ENCODE peak calls at places on chromosomes 4 and X, in ten cellular contexts. B is Peyer's patch, K is GM12891, N is lower leg skin, T is tibial nerve, V is suprapubic skin, R is NB4, I is A549, D is stomach, E is esophagus squamous epithelium. W is an unnamed sample.

GRCh38 chrX:14676431-14676830 is 147.1 kb downstream of the GLRA2 start:
- DNase-seq in D (no peak), I (no peak), R (no peak), N (no peak), T (no peak), K (no peak), B (no peak), E (no peak), V (no peak), W (no peak)

GRCh38 chr4:26819026-26819425 is 41.6 kb upstream of the STIM2 start:
- DNase-seq in T (no peak), I (no peak), N (no peak), R (no peak), V (no peak), E (no peak), B (no peak), D (no peak), K (no peak), W (no peak)

GRCh38 chrX:69128573-69128972 is 36.7 kb downstream of the PJA1 start:
- DNase-seq in K (no peak), I (no peak), T (no peak), V (no peak), D (peak), N (no peak), E (no peak), B (no peak), R (no peak), W (no peak)

GRCh38 chrX:81728622-81729021 is 526.7 kb downstream of the SH3BGRL start:
- DNase-seq in B (no peak), E (no peak), K (no peak), I (no peak), R (no peak), T (no peak), N (no peak), V (no peak), D (no peak), W (no peak)

GRCh38 chrX:129549124-129549523 is 9.1 kb downstream of the OCRL start:
- DNase-seq in D (no peak), E (no peak), I (no peak), K (no peak), R (no peak), V (no peak), B (no peak), T (no peak), N (no peak), W (no peak)

GRCh38 chr4:128393111-128393704 is 105.6 kb upstream of the PGRMC2 start:
- DNase-seq in N (no peak), V (no peak), T (no peak), B (no peak), D (no peak), R (no peak), K (no peak), E (no peak), I (no peak), W (no peak)

GRCh38 chr4:183348706-183349659 is 26.8 kb upstream of the CLDN24 start:
- DNase-seq in B (no peak), K (no peak), I (peak), V (no peak), D (no peak), R (peak), N (no peak), E (no peak), T (no peak), W (peak)

GRCh38 chr4:963276-964225 is 9.8 kb downstream of the DGKQ start:
- DNase-seq in B (no peak), D (no peak), E (no peak), V (no peak), N (no peak), R (no peak), I (no peak), K (no peak), T (no peak), W (no peak)

GRCh38 chrX:38206036-38206435 is 14.6 kb downstream of the SRPX start:
- DNase-seq in I (no peak), R (no peak), V (no peak), N (no peak), D (no peak), T (no peak), E (no peak), B (no peak), K (no peak), W (no peak)

GRCh38 chr4:124931050-124931449 is 218.5 kb upstream of the ANKRD50 start:
- DNase-seq in R (no peak), T (no peak), E (no peak), V (no peak), I (no peak), D (no peak), N (no peak), B (no peak), K (no peak), W (no peak)

GRCh38 chr4:167185465-167185864 is 48.8 kb downstream of the SPOCK3 start:
- DNase-seq in K (no peak), I (no peak), R (no peak), E (no peak), N (no peak), D (no peak), B (no peak), T (no peak), V (no peak), W (no peak)

GRCh38 chr4:87077834-87078585 is 142.4 kb downstream of the KLHL8 start:
- DNase-seq in V (no peak), T (no peak), R (no peak), D (no peak), I (no peak), N (no peak), B (no peak), K (no peak), E (no peak), W (no peak)

GRCh38 chr4:113013746-113014145 is 35.7 kb upstream of the ANK2 start:
- DNase-seq in D (no peak), T (no peak), E (no peak), V (no peak), K (no peak), N (no peak), B (no peak), R (no peak), I (no peak), W (no peak)

GRCh38 chr4:175671491-175671934 is 140.6 kb downstream of the GPM6A start:
- DNase-seq in V (no peak), E (no peak), T (no peak), B (no peak), R (no peak), K (no peak), I (peak), D (no peak), N (no peak), W (no peak)

GRCh38 chr4:13522282-13523104 is 21.8 kb downstream of the NKX3-2 start:
- DNase-seq in K (peak), R (no peak), E (no peak), I (no peak), D (no peak), N (no peak), T (no peak), V (no peak), B (no peak), W (no peak)

GRCh38 chr4:88802138-88802537 is 104.5 kb upstream of the NAP1L5 start:
- DNase-seq in E (no peak), D (no peak), I (no peak), N (no peak), B (no peak), T (no peak), K (no peak), V (no peak), R (no peak), W (no peak)

GRCh38 chr4:14254806-14255445 is 627.4 kb upstream of the BOD1L1 start:
- DNase-seq in T (no peak), V (no peak), N (no peak), R (no peak), K (no peak), E (no peak), D (no peak), B (no peak), I (no peak), W (no peak)

GRCh38 chrX:96833333-96833732 is 50.4 kb upstream of the RPA4 start:
- DNase-seq in R (no peak), V (no peak), D (no peak), T (no peak), I (no peak), B (no peak), E (no peak), K (no peak), N (no peak), W (no peak)

GRCh38 chrX:94058728-94059382 is 384.8 kb downstream of the FAM133A start:
- DNase-seq in N (no peak), E (no peak), I (peak), B (no peak), R (peak), T (no peak), D (no peak), V (no peak), K (no peak), W (peak)

GRCh38 chr4:29309050-29309449 is 1411.1 kb upstream of the PCDH7 start:
- DNase-seq in E (no peak), N (no peak), B (no peak), T (no peak), K (no peak), D (no peak), I (no peak), V (no peak), R (no peak), W (no peak)

GRCh38 chr4:75244325-75244724 is 269.9 kb downstream of the RCHY1 start:
- DNase-seq in R (no peak), B (no peak), D (no peak), K (no peak), V (no peak), E (no peak), I (no peak), N (no peak), T (no peak), W (no peak)
- TF ChIP-seq POLR2A in R (no peak), B (no peak), D (no peak), K (no peak), V (no peak), E (no peak), I (no peak), N (no peak), T (no peak), W (no peak)

GRCh38 chrX:154546354-154547244 is at the start of gene G6PD:
- DNase-seq in B (peak), D (peak), N (no peak), T (peak), K (peak), I (peak), R (peak), E (no peak), V (no peak), W (peak)
- TF ChIP-seq POLR2A in B (peak), D (no peak), N (no peak), T (no peak), K (peak), I (peak), R (peak), E (no peak), V (no peak), W (peak)

GRCh38 chr4:94530073-94530472 is 78.3 kb downstream of the PDLIM5 start:
- DNase-seq in E (no peak), I (no peak), K (no peak), R (no peak), D (no peak), N (no peak), B (no peak), T (no peak), V (no peak), W (no peak)

GRCh38 chr4:94528792-94529451 is 77.2 kb downstream of the PDLIM5 start:
- DNase-seq in I (no peak), D (no peak), E (no peak), R (no peak), V (no peak), T (no peak), N (no peak), B (no peak), K (no peak), W (no peak)

GRCh38 chr4:94523617-94524016 is 71.9 kb downstream of the PDLIM5 start:
- DNase-seq in E (no peak), N (no peak), R (no peak), T (no peak), K (no peak), I (no peak), V (no peak), D (no peak), B (no peak), W (no peak)

GRCh38 chr4:94525993-94526740 is 74.4 kb downstream of the PDLIM5 start:
- DNase-seq in R (no peak), V (no peak), T (no peak), B (no peak), I (no peak), D (no peak), N (no peak), E (no peak), K (no peak), W (no peak)

DNA sequence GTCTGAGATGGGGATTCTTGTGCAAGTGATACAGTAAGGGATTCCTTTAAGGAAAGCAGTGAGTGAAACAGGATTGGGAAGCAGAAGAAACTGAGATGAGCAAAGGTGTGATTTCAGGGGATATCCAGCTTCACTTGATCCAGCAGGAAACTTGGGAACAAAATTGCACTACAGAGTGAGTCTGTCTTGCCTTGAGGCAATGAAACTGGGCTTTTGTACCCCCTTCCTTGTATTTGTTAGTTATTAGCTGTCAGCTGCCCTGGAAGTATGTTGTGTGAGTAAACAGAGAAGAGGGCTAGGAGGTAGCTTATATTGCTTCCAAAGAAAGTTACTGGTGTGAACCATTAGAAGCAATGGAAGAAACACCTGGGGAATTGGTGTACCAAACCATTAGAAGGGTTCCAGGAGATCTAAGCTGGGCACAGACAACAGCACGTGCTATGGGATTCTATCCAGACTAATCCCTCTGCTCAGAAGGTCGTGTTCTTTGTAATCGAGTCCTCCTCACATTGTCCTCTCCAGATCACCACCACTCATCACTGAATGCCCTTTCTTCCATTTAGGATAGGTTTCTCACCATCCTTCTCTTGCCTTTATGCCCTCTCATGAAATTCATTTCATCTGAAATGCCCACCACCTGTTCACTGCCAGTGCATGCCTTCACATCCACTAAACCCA is 76.0 kb downstream of the PDLIM5 start:
- DNase-seq in K (no peak), D (no peak), N (no peak), I (no peak), B (no peak), R (no peak), E (no peak), V (no peak), T (no peak), W (no peak)
- TF ChIP-seq POLR2A in K (no peak), D (no peak), N (no peak), I (no peak), B (no peak), R (no peak), E (no peak), V (no peak), T (no peak), W (no peak)

DNA sequence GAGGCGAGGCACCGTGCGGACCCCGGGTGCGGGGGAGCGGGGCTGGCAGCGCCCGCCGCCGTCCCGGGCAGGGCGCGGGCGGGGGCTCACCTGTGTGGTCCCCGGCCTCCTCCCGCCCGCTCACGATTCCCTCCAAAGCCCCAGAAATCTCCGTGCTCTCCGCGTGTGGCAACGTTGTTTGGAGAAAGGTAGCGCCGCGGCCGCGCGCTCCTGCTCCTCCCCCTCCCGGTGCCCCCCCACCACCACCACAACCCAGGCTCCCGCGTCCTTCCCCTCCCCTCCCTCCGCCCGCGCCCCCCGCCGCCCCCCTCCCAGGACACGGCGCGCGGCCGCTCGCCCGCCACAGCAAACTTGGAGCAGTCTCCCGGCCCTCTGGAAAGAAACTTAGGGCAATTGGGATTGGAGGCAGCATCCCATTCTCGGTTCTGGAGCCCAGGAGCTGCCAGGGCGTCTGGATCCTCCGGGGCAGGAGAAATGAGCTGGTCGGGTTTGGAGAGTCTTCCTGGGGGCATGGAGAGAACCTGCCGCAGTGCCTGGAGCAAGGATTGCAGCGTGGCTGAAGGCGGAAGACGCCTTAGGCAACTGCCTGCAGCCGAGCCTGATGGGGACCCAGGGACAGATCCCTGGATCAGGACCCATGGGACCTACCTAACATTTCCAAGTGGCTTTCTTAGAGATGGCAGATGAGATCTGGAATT is 854 bp downstream of the KLF3 start:
- DNase-seq in K (no peak), I (peak), R (peak), N (peak), D (peak), T (peak), V (peak), E (no peak), B (peak), W (peak)
- TF ChIP-seq POLR2A in K (no peak), I (no peak), R (no peak), N (no peak), D (no peak), T (no peak), V (no peak), E (no peak), B (peak), W (peak)

GRCh38 chr4:36332023-36332781 is 50.8 kb downstream of the DTHD1 start:
- DNase-seq in D (no peak), I (no peak), T (no peak), K (no peak), B (no peak), E (no peak), N (no peak), R (no peak), V (no peak), W (no peak)
- TF ChIP-seq POLR2A in D (no peak), I (no peak), T (no peak), K (peak), B (no peak), E (no peak), N (no peak), R (no peak), V (no peak), W (no peak)

GRCh38 chr4:2537011-2537830 is 774 bp downstream of the FAM193A start:
- DNase-seq in E (no peak), T (no peak), K (no peak), N (no peak), D (peak), I (peak), V (no peak), R (peak), B (peak), W (peak)
- TF ChIP-seq POLR2A in E (no peak), T (no peak), K (no peak), N (no peak), D (no peak), I (no peak), V (no peak), R (no peak), B (peak), W (peak)

GRCh38 chrX:21721175-21721574 is 36.7 kb downstream of the SMPX start:
- DNase-seq in B (no peak), E (no peak), K (no peak), V (no peak), I (no peak), R (no peak), T (no peak), N (no peak), D (no peak), W (no peak)
- TF ChIP-seq POLR2A in B (no peak), E (no peak), K (no peak), V (no peak), I (no peak), R (no peak), T (no peak), N (no peak), D (no peak), W (no peak)

GRCh38 chr4:67776746-67777145 is 22.6 kb upstream of the GNRHR start:
- DNase-seq in I (no peak), V (no peak), B (no peak), K (no peak), D (no peak), R (no peak), N (no peak), E (no peak), T (no peak), W (no peak)
- TF ChIP-seq POLR2A in I (no peak), V (no peak), B (no peak), K (no peak), D (no peak), R (no peak), N (no peak), E (no peak), T (no peak), W (no peak)

DNA sequence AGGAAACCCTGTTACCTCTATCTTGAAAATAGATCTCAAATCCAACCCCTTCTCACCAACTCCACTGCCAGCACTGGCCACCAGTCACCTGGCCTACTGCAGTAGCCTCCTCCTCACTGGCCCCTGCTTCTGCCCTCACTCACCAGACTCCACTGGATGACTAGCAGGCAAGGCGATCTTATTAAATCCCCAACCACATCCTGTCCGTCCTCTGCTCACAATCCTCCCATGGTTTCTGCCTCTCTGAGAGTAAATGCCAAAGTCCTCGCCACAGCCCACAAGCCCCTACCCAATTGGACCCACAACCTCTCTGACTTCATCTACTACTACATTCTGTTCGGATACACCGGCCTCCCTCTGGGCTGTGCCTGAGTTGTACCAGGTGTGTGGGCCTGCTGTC is 5.4 kb upstream of the PIM2 start:
- DNase-seq in E (no peak), K (no peak), T (no peak), R (peak), D (no peak), B (no peak), N (no peak), V (no peak), I (no peak), W (no peak)
- TF ChIP-seq POLR2A in E (no peak), K (peak), T (no peak), R (no peak), D (no peak), B (no peak), N (no peak), V (no peak), I (no peak), W (no peak)